ENCODE peak calls at places on chromosomes 1 and 21, in four cellular contexts. X is heart right ventricle, C is pancreas, L is cardiac muscle cell. S is an unnamed sample.
A peak's percentile ranks its signal among the peaks of the same experiment; 100 is the strongest.

GRCh38 chr1:145963218-145964019 is 956 bp downstream of the ANKRD34A start:
- DNase-seq in C (no peak), X (no peak), L (no peak), S (peak; percentile 18)

GRCh38 chr1:9761855-9762254 is 61.9 kb downstream of the CLSTN1 start:
- DNase-seq in L (no peak), C (no peak), X (no peak), S (no peak)

GRCh38 chr1:162319510-162320160 is 57.0 kb downstream of the SPATA46 start:
- DNase-seq in L (no peak), X (no peak), C (no peak), S (no peak)

GRCh38 chr1:54857741-54858665 is 29.0 kb downstream of the DHCR24 start:
- DNase-seq in X (no peak), L (no peak), C (no peak), S (no peak)

GRCh38 chr21:39124852-39125251 is 58.4 kb downstream of the PSMG1 start:
- DNase-seq in X (no peak), C (no peak), L (peak; percentile 56), S (peak; percentile 16)

GRCh38 chr1:17350053-17350452 is 21.9 kb upstream of the PADI6 start:
- DNase-seq in C (no peak), L (no peak), X (no peak), S (no peak)

GRCh38 chr1:226422478-226422877 is 14.6 kb upstream of the PARP1 start:
- DNase-seq in C (no peak), X (no peak), L (no peak), S (no peak)

GRCh38 chr1:2785631-2786328 is 15.7 kb downstream of the TTC34 start:
- DNase-seq in X (no peak), C (no peak), L (no peak), S (no peak)

GRCh38 chr1:7687411-7687810 is 83.7 kb upstream of the VAMP3 start:
- DNase-seq in X (no peak), L (no peak), C (no peak), S (no peak)

GRCh38 chr1:202965441-202965821 is 1.6 kb downstream of the CYB5R1 start:
- DNase-seq in X (no peak), L (no peak), C (no peak), S (no peak)

GRCh38 chr1:23376890-23377811 is 7.5 kb upstream of the ZNF436 start:
- DNase-seq in C (no peak), X (no peak), L (no peak), S (no peak)

GRCh38 chr1:7669559-7670208 is 101.4 kb upstream of the VAMP3 start:
- DNase-seq in X (peak; percentile 48), L (peak; percentile 66), C (peak; percentile 51), S (no peak)

GRCh38 chr1:154478639-154479038 is 23.4 kb upstream of the TDRD10 start:
- DNase-seq in C (no peak), X (no peak), L (no peak), S (no peak)

GRCh38 chr1:226223157-226223785 is at the start of gene MIXL1:
- DNase-seq in L (peak; percentile 62), X (no peak), C (no peak), S (no peak)

GRCh38 chr21:42413500-42413899 is 9.8 kb downstream of the UBASH3A start:
- DNase-seq in C (no peak), X (no peak), L (no peak), S (no peak)

GRCh38 chr1:203673550-203674411 is 47.1 kb downstream of the ATP2B4 start:
- DNase-seq in C (no peak), X (peak; percentile 50), L (no peak), S (peak; percentile 78)

GRCh38 chr1:244344001-244344400 is 107.7 kb downstream of the ADSS2 start:
- DNase-seq in L (no peak), X (no peak), C (no peak), S (no peak)

GRCh38 chr1:196873385-196873784 is 14.5 kb upstream of the CFHR4 start:
- DNase-seq in L (no peak), C (no peak), X (no peak), S (no peak)

GRCh38 chr1:67158401-67158800 is 7.9 kb upstream of the IL23R start:
- DNase-seq in C (no peak), X (no peak), L (no peak), S (no peak)

GRCh38 chr1:186155594-186155993 is 219.5 kb downstream of the TPR start:
- DNase-seq in X (no peak), C (no peak), L (peak; percentile 20), S (no peak)

GRCh38 chr1:9890224-9890731 is 19.8 kb downstream of the CTNNBIP1 start:
- DNase-seq in C (peak; percentile 52), L (no peak), X (peak; percentile 52), S (peak; percentile 62)

GRCh38 chr1:9721606-9722377 is 70.3 kb downstream of the PIK3CD start:
- DNase-seq in L (peak; percentile 58), X (peak; percentile 43), C (no peak), S (no peak)

GRCh38 chr1:99627615-99628014 is 18.3 kb upstream of the PALMD start:
- DNase-seq in X (no peak), L (no peak), C (no peak), S (no peak)

GRCh38 chr1:6423321-6423999 is 1.1 kb upstream of the ESPN start:
- DNase-seq in L (peak; percentile 71), C (peak; percentile 57), X (no peak), S (no peak)

GRCh38 chr1:59554011-59554673 is 257.2 kb downstream of the FGGY start:
- DNase-seq in X (no peak), L (no peak), C (no peak), S (no peak)

GRCh38 chr1:925532-926421 is 2.1 kb downstream of the SAMD11 start:
- DNase-seq in C (no peak), L (peak; percentile 77), X (peak; percentile 51), S (no peak)

GRCh38 chr1:228082975-228083870 is 715 bp downstream of the ARF1 start:
- DNase-seq in L (peak; percentile 50), C (peak; percentile 69), X (peak; percentile 74), S (no peak)

GRCh38 chr1:26694185-26694572 is 1.6 kb upstream of the ARID1A start:
- DNase-seq in L (peak; percentile 62), X (no peak), C (no peak), S (no peak)

GRCh38 chr1:26694597-26695416 is 1.0 kb upstream of the ARID1A start:
- DNase-seq in L (no peak), C (no peak), X (no peak), S (no peak)

GRCh38 chr1:26696191-26696644 is 403 bp downstream of the ARID1A start:
- DNase-seq in C (no peak), X (peak; percentile 46), L (no peak), S (no peak)

GRCh38 chr1:26696645-26697440 is 1.0 kb downstream of the ARID1A start:
- DNase-seq in X (peak; percentile 45), C (peak; percentile 52), L (peak; percentile 44), S (no peak)

DNA sequence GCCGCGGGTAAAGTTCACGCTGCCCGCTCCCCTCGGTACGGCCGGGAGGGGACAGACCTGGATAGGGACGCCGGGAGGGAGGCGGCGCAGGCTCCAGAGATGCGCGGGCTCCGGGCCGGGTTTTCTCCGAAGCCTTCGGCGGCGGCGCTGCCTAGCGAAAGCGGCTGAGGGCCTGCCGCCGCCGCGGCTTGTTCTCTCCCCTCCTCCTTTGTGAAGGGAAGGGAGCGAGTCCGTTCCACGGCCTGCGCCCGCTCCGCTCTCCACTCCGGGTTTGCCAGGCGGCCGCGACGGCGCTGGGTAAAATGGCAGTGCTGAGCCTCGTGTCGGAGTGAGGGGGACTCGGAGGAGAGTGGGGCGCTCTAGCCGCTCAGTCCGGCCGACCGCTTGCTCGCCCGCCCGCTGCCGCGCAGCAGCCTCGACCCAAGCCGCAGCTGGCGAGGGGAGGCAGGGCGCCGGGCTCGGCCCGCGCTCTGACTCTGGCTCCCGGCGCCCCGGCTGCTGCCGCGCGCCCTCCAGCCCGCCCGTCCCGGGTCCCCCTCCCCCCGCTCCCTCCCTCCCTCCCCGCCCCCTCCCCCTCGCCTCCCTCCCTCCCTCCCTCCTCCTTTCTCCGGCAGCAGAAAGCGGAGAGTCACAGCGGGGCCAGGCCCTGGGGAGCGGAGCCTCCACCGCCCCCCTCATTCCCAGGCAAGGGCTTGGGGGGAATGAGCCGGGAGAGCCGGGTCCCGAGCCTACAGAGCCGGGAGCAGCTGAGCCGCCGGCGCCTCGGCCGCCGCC is at the start of gene ARID1A:
- DNase-seq in X (peak; percentile 97), L (peak; percentile 97), C (peak; percentile 96), S (peak; percentile 96)
- TF ChIP-seq CTCF in X (no peak), L (no peak), C (no peak), S (peak; percentile 32)

GRCh38 chr1:11289064-11289463 is 16.1 kb downstream of the UBIAD1 start:
- DNase-seq in X (no peak), L (peak; percentile 3), C (no peak), S (no peak)

GRCh38 chr1:11286735-11287410 is 13.9 kb downstream of the UBIAD1 start:
- DNase-seq in L (no peak), X (no peak), C (no peak), S (no peak)

GRCh38 chr1:11284784-11285183 is 11.8 kb downstream of the UBIAD1 start:
- DNase-seq in C (no peak), X (no peak), L (no peak), S (no peak)

GRCh38 chr1:11283148-11283547 is 10.2 kb downstream of the UBIAD1 start:
- DNase-seq in C (no peak), L (no peak), X (no peak), S (no peak)

GRCh38 chr1:11285883-11286734 is 13.1 kb downstream of the UBIAD1 start:
- DNase-seq in X (no peak), L (peak; percentile 11), C (no peak), S (no peak)
- TF ChIP-seq CTCF in X (no peak), L (peak; percentile 36), C (no peak), S (no peak)

GRCh38 chr1:31762726-31763670 is 1.1 kb downstream of the ADGRB2 start:
- DNase-seq in L (peak; percentile 92), X (peak; percentile 72), C (peak; percentile 55), S (no peak)
- TF ChIP-seq CTCF in L (peak; percentile 57), X (peak; percentile 63), C (peak; percentile 52), S (peak; percentile 82)

GRCh38 chr21:46154955-46155513 is 345 bp downstream of the FTCD start:
- DNase-seq in X (no peak), C (peak; percentile 14), L (no peak), S (no peak)

GRCh38 chr21:46156678-46157077 is 1.3 kb upstream of the FTCD start:
- DNase-seq in L (no peak), C (no peak), X (no peak), S (no peak)

GRCh38 chr21:46154155-46154954 is 1.0 kb downstream of the FTCD start:
- DNase-seq in L (no peak), X (no peak), C (peak; percentile 12), S (no peak)

GRCh38 chr21:46156378-46156645 is 933 bp upstream of the FTCD start:
- DNase-seq in L (no peak), X (no peak), C (no peak), S (no peak)

DNA sequence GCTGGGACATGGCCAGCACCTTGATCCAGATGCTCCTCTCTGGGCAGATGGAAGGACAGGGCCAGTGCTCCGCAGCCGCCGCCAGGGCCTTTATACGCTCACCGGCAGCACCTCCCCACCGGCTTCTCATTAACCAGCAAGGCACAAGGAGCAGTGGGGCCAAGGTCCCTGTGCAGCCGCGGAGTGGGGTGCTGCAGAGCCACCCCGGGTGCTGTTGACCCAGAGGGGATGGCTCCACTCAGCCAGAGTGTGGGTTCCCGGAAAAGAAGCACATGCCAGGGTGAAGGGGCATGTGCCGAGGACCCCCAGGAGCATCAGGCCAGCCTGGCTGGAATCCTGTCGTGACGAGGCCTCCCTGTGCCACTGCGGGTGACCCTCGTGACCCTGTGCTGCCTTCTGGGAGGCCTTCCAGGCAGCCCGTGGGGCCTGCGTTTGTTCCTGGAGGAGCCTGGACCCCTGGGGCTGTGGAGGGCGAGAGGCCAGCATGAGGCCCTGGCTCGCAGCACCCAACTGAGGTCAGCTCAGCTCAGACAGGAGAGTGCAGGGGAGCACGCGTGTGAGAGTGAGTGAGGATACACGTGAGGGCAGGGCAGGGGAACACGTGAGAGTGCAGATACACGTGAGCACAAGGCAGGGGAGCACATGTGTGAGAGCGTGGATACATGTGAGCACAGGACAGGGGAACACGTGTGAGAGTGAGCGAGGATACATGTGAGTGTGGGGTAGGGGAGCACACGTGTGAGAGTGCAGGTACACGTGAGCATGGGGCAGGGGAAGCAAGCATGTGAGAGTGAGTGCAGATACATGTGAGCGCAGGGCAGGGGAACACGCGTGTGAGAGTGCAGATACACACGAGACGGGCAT is at the start of gene FTCD:
- DNase-seq in L (no peak), C (peak; percentile 11), X (no peak), S (no peak)
- TF ChIP-seq CTCF in L (no peak), C (no peak), X (no peak), S (no peak)

S was measured in right atrium auricular region.